ENCODE peak calls at places on chromosomes 2 and 18, in nine cellular contexts. A is cortex of kidney; I is GM03348; N is AG08396; F is activated T-cell treated with anti-CD3 and anti-CD28 coated beads, Interleukin-2, amount 50 U/mL, for 72 hours; Y is activated CD8-positive, alpha-beta memory T cell treated with anti-CD3 and anti-CD28 coated beads for 24 hours; X is naive thymus-derived CD8-positive, alpha-beta T cell; R is RKO; U is RWPE1. T is an unnamed sample.

GRCh38 chr2:109065335-109065734 is 63.7 kb upstream of the SH3RF3 start:
- DNase-seq in A (no peak), I (no peak), N (no peak), F (no peak), Y (peak), X (no peak), R (no peak), U (no peak), T (no peak)

GRCh38 chr2:218658671-218659257 is 659 bp downstream of the ZNF142 start:
- DNase-seq in A (no peak), I (peak), N (peak), F (peak), Y (peak), X (peak), R (peak), U (peak), T (no peak)

GRCh38 chr2:127024769-127025356 is 82.1 kb downstream of the BIN1 start:
- DNase-seq in A (no peak), I (peak), N (no peak), F (no peak), Y (no peak), X (no peak), R (no peak), U (no peak), T (no peak)

GRCh38 chr2:173964565-173965371 is 405 bp downstream of the SP3 start:
- DNase-seq in A (no peak), I (peak), N (peak), F (peak), Y (peak), X (peak), R (peak), U (peak), T (peak)

GRCh38 chr2:46183426-46183825 is 113.8 kb upstream of the EPAS1 start:
- DNase-seq in A (no peak), I (no peak), N (no peak), F (no peak), Y (no peak), X (no peak), R (no peak), U (no peak), T (no peak)

GRCh38 chr2:23135481-23136100 is 249.4 kb upstream of the KLHL29 start:
- DNase-seq in A (no peak), I (no peak), N (no peak), F (no peak), Y (no peak), X (no peak), R (no peak), U (peak), T (no peak)

GRCh38 chr2:145022671-145023330 is 502.9 kb upstream of the ZEB2 start:
- DNase-seq in A (no peak), I (peak), N (peak), F (no peak), Y (no peak), X (no peak), R (no peak), U (no peak), T (no peak)

GRCh38 chr2:72841462-72842125 is 15.8 kb upstream of the EXOC6B start:
- DNase-seq in A (no peak), I (no peak), N (no peak), F (no peak), Y (no peak), X (no peak), R (no peak), U (no peak), T (no peak)

GRCh38 chr18:58091099-58091611 is 47.1 kb downstream of the NEDD4L start:
- DNase-seq in A (no peak), I (no peak), N (no peak), F (no peak), Y (no peak), X (no peak), R (peak), U (peak), T (no peak)

GRCh38 chr2:196601430-196602306 is 37.8 kb upstream of the CCDC150 start:
- DNase-seq in A (no peak), I (peak), N (peak), F (no peak), Y (no peak), X (no peak), R (peak), U (peak), T (no peak)

GRCh38 chr18:11752116-11752911 is 63.2 kb downstream of the GNAL start:
- DNase-seq in A (no peak), I (peak), N (no peak), F (peak), Y (no peak), X (no peak), R (no peak), U (peak), T (no peak)

GRCh38 chr2:27798948-27799645 is 27.6 kb downstream of the MRPL33 start:
- DNase-seq in A (no peak), I (peak), N (peak), F (no peak), Y (no peak), X (no peak), R (peak), U (peak), T (no peak)

GRCh38 chr18:13264091-13264777 is 45.7 kb downstream of the LDLRAD4 start:
- DNase-seq in A (no peak), I (no peak), N (no peak), F (no peak), Y (peak), X (no peak), R (no peak), U (no peak), T (no peak)

GRCh38 chr2:186032337-186032736 is 293.7 kb downstream of the FSIP2 start:
- DNase-seq in A (no peak), I (no peak), N (no peak), F (no peak), Y (no peak), X (no peak), R (no peak), U (no peak), T (no peak)

GRCh38 chr2:143841935-143842334 is 678.0 kb downstream of the ZEB2 start:
- DNase-seq in A (no peak), I (no peak), N (no peak), F (no peak), Y (no peak), X (no peak), R (no peak), U (no peak), T (no peak)

GRCh38 chr2:226023383-226023782 is 623.9 kb downstream of the NYAP2 start:
- DNase-seq in A (no peak), I (no peak), N (no peak), F (no peak), Y (no peak), X (no peak), R (no peak), U (no peak), T (no peak)

GRCh38 chr18:23805898-23806297 is 116.6 kb downstream of the LAMA3 start:
- DNase-seq in A (no peak), I (peak), N (no peak), F (no peak), Y (no peak), X (no peak), R (no peak), U (no peak), T (no peak)

GRCh38 chr18:11487390-11487789 is 122.0 kb upstream of the SLC35G4 start:
- DNase-seq in A (no peak), I (no peak), N (no peak), F (no peak), Y (no peak), X (no peak), R (no peak), U (no peak), T (no peak)

GRCh38 chr18:47370052-47370451 is 118.6 kb upstream of the SKOR2 start:
- DNase-seq in A (no peak), I (no peak), N (no peak), F (no peak), Y (no peak), X (no peak), R (no peak), U (no peak), T (no peak)

GRCh38 chr2:3639653-3640052 is 18.3 kb upstream of the ALLC start:
- DNase-seq in A (no peak), I (no peak), N (no peak), F (no peak), Y (no peak), X (no peak), R (no peak), U (no peak), T (no peak)

GRCh38 chr2:23486676-23487075 is 101.7 kb downstream of the KLHL29 start:
- DNase-seq in A (no peak), I (no peak), N (no peak), F (no peak), Y (no peak), X (no peak), R (no peak), U (no peak), T (no peak)

GRCh38 chr2:161486111-161486510 is 70.0 kb downstream of the TBR1 start:
- DNase-seq in A (no peak), I (no peak), N (no peak), F (no peak), Y (no peak), X (no peak), R (no peak), U (no peak), T (no peak)

GRCh38 chr2:36376992-36377738 is 21.6 kb downstream of the CRIM1 start:
- DNase-seq in A (no peak), I (no peak), N (no peak), F (no peak), Y (no peak), X (no peak), R (peak), U (peak), T (no peak)

GRCh38 chr2:160719116-160719515 is 225.5 kb upstream of the RBMS1 start:
- DNase-seq in A (no peak), I (peak), N (no peak), F (no peak), Y (no peak), X (no peak), R (no peak), U (no peak), T (no peak)

GRCh38 chr2:156585457-156585856 is 149.3 kb downstream of the GPD2 start:
- DNase-seq in A (no peak), I (no peak), N (no peak), F (no peak), Y (no peak), X (no peak), R (no peak), U (no peak), T (no peak)

GRCh38 chr2:219029829-219030165 is 11.5 kb downstream of the CFAP65 start:
- DNase-seq in A (no peak), I (peak), N (peak), F (peak), Y (peak), X (peak), R (peak), U (peak), T (peak)

GRCh38 chr2:86825020-86825727 is 34.5 kb upstream of the CD8A start:
- DNase-seq in A (no peak), I (no peak), N (no peak), F (no peak), Y (no peak), X (peak), R (no peak), U (no peak), T (no peak)

GRCh38 chr2:127517465-127517864 is 8.8 kb downstream of the IWS1 start:
- DNase-seq in A (no peak), I (no peak), N (no peak), F (no peak), Y (no peak), X (no peak), R (no peak), U (no peak), T (no peak)